ENCODE peak calls at places on chromosomes 2 and 18, in four cellular contexts. J is endothelial cell of umbilical vein, I is IMR-90, Y is K562. S is an unnamed sample. For H3K9me1, the result is how much of the 10 kb centered on the place peaks cover.

GRCh38 chr2:96601382-96602292 is 36.5 kb downstream of the KANSL3 start:
- DNase-seq in J (no peak), I (no peak), Y (peak), S (no peak)

GRCh38 chr2:204860249-204860648 is 315.0 kb downstream of the PARD3B start:
- DNase-seq in J (no peak), I (no peak), Y (no peak), S (no peak)

GRCh38 chr2:46615555-46616487 is 136.5 kb downstream of the TMEM247 start:
- DNase-seq in J (peak), I (peak), Y (peak), S (no peak)

GRCh38 chr2:133667085-133667484 is 98.8 kb upstream of the NCKAP5 start:
- DNase-seq in J (peak), I (peak), Y (no peak), S (no peak)

GRCh38 chr2:206764673-206765241 is 371 bp downstream of the MDH1B start:
- DNase-seq in J (no peak), I (peak), Y (no peak), S (no peak)

GRCh38 chr2:85524567-85524923 is 14.4 kb upstream of the MAT2A start:
- DNase-seq in J (no peak), I (no peak), Y (peak), S (no peak)

GRCh38 chr2:39787123-39787522 is 8.1 kb upstream of the THUMPD2 start:
- DNase-seq in J (no peak), I (no peak), Y (no peak), S (no peak)

GRCh38 chr2:120844098-120844738 is 108.5 kb downstream of the GLI2 start:
- DNase-seq in J (no peak), I (no peak), Y (no peak), S (no peak)

GRCh38 chr2:46363535-46364170 is 66.4 kb downstream of the EPAS1 start:
- DNase-seq in J (peak), I (peak), Y (no peak), S (no peak)

GRCh38 chr18:43596106-43596712 is 318.9 kb upstream of the SYT4 start:
- DNase-seq in J (peak), I (peak), Y (peak), S (no peak)

GRCh38 chr2:144389151-144389929 is 130.6 kb downstream of the ZEB2 start:
- DNase-seq in J (no peak), I (no peak), Y (no peak), S (no peak)

GRCh38 chr2:176491172-176491904 is 222.1 kb downstream of the MTX2 start:
- DNase-seq in J (no peak), I (peak), Y (peak), S (peak)

GRCh38 chr18:79899609-79900435 is 51.6 kb downstream of the SLC66A2 start:
- DNase-seq in J (no peak), I (no peak), Y (no peak), S (no peak)

GRCh38 chr2:234269769-234270204 is 219.3 kb downstream of the SPP2 start:
- DNase-seq in J (no peak), I (peak), Y (no peak), S (no peak)

GRCh38 chr2:233838726-233839446 is 15.4 kb downstream of the HJURP start:
- DNase-seq in J (no peak), I (no peak), Y (no peak), S (no peak)

GRCh38 chr18:12420831-12421421 is 13.2 kb downstream of the PRELID3A start:
- DNase-seq in J (no peak), I (no peak), Y (no peak), S (no peak)

GRCh38 chr2:109638807-109639206 is 24.6 kb downstream of the SOWAHC start:
- DNase-seq in J (no peak), I (no peak), Y (no peak), S (no peak)

GRCh38 chr2:230416061-230416721 is at the start of gene SP100:
- DNase-seq in J (peak), I (peak), Y (peak), S (no peak)

GRCh38 chr2:43018179-43019024 is 208.0 kb downstream of the ZFP36L2 start:
- DNase-seq in J (no peak), I (peak), Y (peak), S (no peak)

GRCh38 chr2:46245869-46246268 is 51.3 kb upstream of the EPAS1 start:
- DNase-seq in J (no peak), I (no peak), Y (no peak), S (no peak)

GRCh38 chr2:96800762-96801463 is 15.2 kb upstream of the CNNM3 start:
- DNase-seq in J (peak), I (peak), Y (peak), S (no peak)

GRCh38 chr2:73063909-73064875 is 7.3 kb downstream of the SFXN5 start:
- DNase-seq in J (peak), I (peak), Y (peak), S (no peak)

GRCh38 chr2:237731663-237732062 is 66.9 kb upstream of the RBM44 start:
- DNase-seq in J (peak), I (peak), Y (no peak), S (peak)

GRCh38 chr2:158729873-158730620 is 65.1 kb upstream of the DAPL1 start:
- DNase-seq in J (no peak), I (no peak), Y (no peak), S (no peak)

GRCh38 chr2:9813312-9814128 is 29.8 kb upstream of the TAF1B start:
- DNase-seq in J (peak), I (peak), Y (peak), S (no peak)

DNA sequence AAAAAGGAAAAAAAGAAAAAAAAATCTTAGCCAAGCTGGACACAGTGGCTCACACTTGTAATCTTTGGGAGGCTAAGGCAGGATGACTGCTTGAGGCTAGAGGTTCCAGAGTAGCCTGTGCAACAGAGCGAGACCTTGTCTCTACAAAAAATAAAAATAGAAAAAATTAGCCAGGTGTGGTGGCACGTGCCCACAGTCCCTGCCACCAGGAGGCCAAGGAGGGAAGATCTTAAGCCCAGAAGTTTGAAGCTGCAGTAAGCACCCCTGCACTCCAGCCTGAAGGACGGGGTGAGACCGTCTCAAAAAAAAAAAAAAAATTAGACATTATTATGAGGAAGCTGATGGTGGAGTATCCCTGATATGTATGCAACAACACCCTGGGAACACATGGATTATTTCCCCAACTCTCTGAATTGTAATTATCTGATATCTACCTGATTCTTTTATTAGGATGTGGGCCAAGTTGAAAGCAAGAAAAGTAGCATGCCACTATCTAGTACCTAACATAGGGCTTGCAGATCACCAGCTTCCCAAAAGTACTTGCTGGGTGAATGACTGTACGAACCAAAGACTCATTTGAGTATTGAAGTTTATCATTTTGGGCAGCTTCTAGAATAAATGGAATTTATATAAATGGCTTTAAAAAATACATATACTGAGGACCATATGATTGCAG is 140.9 kb downstream of the TCF4 start:
- DNase-seq in J (no peak), I (no peak), Y (no peak), S (no peak)
- H3K9ac ChIP-seq in J (no peak), I (no peak), Y (no peak), S (no peak)

GRCh38 chr18:58863539-58864145 is 1.0 kb upstream of the ZNF532 start:
- DNase-seq in J (peak), I (peak), Y (no peak), S (no peak)
- H3K4me3 ChIP-seq in J (peak), I (peak), Y (no peak), S (peak)

DNA sequence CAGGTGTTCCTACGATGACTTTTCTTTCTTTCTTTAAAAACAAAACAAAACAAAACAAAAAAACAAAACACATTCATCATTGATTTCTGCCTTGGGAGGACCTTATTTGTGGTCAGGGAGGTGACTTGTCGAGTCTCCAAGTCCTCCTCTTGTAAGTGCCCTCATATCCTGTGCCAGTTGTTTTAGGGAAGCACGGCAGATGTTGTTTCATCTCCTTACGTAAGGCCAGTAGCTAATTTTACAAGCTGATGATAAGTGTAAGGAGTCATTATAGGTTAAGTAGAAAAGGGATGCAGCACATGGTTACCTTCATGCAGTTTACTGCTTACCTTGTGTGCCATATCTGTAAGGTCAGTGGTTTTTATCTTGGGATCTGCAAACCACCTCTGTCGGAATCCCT is 52.2 kb downstream of the MRPS9 start:
- DNase-seq in J (no peak), I (no peak), Y (no peak), S (no peak)
- H3K9me1 ChIP-seq in J (under half), I (under half), Y (under half), S (under half)

DNA sequence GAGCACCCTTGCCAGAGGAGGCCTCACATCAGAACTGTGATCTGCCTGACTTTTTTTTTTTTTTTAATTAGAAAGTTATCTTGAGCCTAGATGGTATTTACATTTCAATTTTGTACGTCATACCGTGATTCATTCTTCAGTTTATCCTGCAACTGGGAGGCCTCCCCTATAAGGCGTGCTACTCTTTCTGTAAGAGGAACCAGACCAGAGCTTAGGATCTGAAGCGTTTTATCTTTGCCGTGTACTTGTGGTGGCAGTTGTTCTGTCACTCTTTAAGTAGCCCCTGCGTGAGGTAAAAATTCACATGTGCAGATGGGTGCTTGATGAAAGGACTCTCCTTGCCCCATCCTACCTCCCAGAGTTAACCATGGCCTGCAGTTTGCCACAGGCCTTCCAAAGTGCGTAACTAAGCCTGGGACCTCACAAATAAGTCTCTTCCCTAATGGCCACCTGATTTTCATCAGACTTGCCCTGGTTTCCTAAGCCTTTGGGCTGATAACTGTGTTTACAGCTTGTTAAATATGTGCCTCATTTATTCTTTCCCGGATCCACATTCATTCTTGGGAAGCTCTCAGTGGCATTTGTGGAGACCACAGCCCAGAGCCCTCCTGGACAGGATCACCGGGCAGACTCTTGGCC is 96.0 kb downstream of the MTCL1 start:
- DNase-seq in J (no peak), I (peak), Y (no peak), S (no peak)
- H3K9ac ChIP-seq in J (peak), I (peak), Y (no peak), S (peak)

DNA sequence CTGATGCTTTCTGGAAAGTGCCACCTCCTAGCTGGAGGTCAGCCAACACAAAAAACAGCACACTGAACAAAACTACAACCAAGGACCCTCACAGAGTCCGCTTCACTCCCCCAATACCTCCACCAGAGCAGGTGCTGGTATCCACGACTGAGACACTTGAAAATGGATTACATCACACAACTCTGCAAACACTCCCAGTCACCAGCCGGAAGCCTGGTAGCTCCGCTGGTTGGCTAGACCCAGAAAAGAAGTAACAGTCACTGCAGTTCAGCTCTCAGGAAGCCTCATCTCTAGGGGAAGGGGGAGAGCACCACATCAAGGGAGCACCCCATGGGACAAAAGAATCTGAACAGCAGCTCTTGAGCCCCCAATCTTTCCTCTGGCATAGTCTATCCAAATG is 175.4 kb downstream of the LCLAT1 start:
- DNase-seq in J (no peak), I (no peak), Y (no peak), S (no peak)
- H3K4me3 ChIP-seq in J (no peak), I (no peak), Y (no peak), S (no peak)

GRCh38 chr18:25873833-25874232 is 216.6 kb downstream of the SS18 start:
- DNase-seq in J (no peak), I (peak), Y (peak), S (no peak)
- H3K9me1 ChIP-seq in J (under half), I (under half), Y (under half), S (under half)

S was measured in keratinocyte.